ENCODE peak calls at places on chromosomes 1 and 21, in five cellular contexts. One of them, this sample, is unnamed.

GRCh38 chr1:150577557-150578277 is 1.7 kb downstream of the MCL1 start:
- DNase-seq in adrenal gland: no peak
- DNase-seq in colonic mucosa: no peak
- DNase-seq in H9: no peak
- DNase-seq in right atrium auricular region: no peak
- DNase-seq in this sample: no peak

GRCh38 chr1:28437924-28438699 is 67.7 kb upstream of the RCC1 start:
- DNase-seq in H9: peak; percentile 42
- DNase-seq in right atrium auricular region: peak; percentile 84
- DNase-seq in colonic mucosa: peak; percentile 83
- DNase-seq in adrenal gland: peak; percentile 96
- DNase-seq in this sample: peak; percentile 56

GRCh38 chr21:35467536-35467935 is 418.4 kb upstream of the RUNX1 start:
- DNase-seq in H9: no peak
- DNase-seq in colonic mucosa: no peak
- DNase-seq in right atrium auricular region: no peak
- DNase-seq in adrenal gland: no peak
- DNase-seq in this sample: no peak

GRCh38 chr1:151213560-151213959 is 15.2 kb downstream of the PIP5K1A start:
- DNase-seq in colonic mucosa: no peak
- DNase-seq in adrenal gland: no peak
- DNase-seq in H9: no peak
- DNase-seq in right atrium auricular region: no peak
- DNase-seq in this sample: no peak

GRCh38 chr1:74508449-74508848 is 4.0 kb downstream of the LRRC53 start:
- DNase-seq in colonic mucosa: no peak
- DNase-seq in adrenal gland: no peak
- DNase-seq in H9: peak; percentile 31
- DNase-seq in right atrium auricular region: no peak
- DNase-seq in this sample: no peak

GRCh38 chr1:207423560-207424292 is 30.4 kb upstream of the CR2 start:
- DNase-seq in colonic mucosa: no peak
- DNase-seq in adrenal gland: no peak
- DNase-seq in right atrium auricular region: no peak
- DNase-seq in H9: peak; percentile 69
- DNase-seq in this sample: no peak

GRCh38 chr1:33742663-33743062 is 121.2 kb upstream of the HMGB4 start:
- DNase-seq in H9: no peak
- DNase-seq in colonic mucosa: no peak
- DNase-seq in adrenal gland: no peak
- DNase-seq in right atrium auricular region: no peak
- DNase-seq in this sample: no peak

GRCh38 chr1:226309398-226310122 is 596 bp upstream of the LIN9 start:
- DNase-seq in H9: no peak
- DNase-seq in colonic mucosa: peak; percentile 35
- DNase-seq in right atrium auricular region: no peak
- DNase-seq in adrenal gland: peak; percentile 50
- DNase-seq in this sample: no peak

GRCh38 chr1:191589536-191589935 is 568.7 kb upstream of the RGS18 start:
- DNase-seq in adrenal gland: no peak
- DNase-seq in colonic mucosa: no peak
- DNase-seq in H9: no peak
- DNase-seq in right atrium auricular region: no peak
- DNase-seq in this sample: no peak

GRCh38 chr1:109112056-109112651 is 1.8 kb upstream of the ELAPOR1 start:
- DNase-seq in right atrium auricular region: no peak
- DNase-seq in H9: no peak
- DNase-seq in colonic mucosa: no peak
- DNase-seq in adrenal gland: no peak
- DNase-seq in this sample: no peak

GRCh38 chr21:25220954-25221353 is 386.3 kb downstream of the MRPL39 start:
- DNase-seq in adrenal gland: no peak
- DNase-seq in H9: no peak
- DNase-seq in colonic mucosa: no peak
- DNase-seq in right atrium auricular region: no peak
- DNase-seq in this sample: no peak

GRCh38 chr1:210848474-210848873 is 285.5 kb downstream of the KCNH1 start:
- DNase-seq in right atrium auricular region: no peak
- DNase-seq in adrenal gland: no peak
- DNase-seq in H9: no peak
- DNase-seq in colonic mucosa: no peak
- DNase-seq in this sample: no peak

GRCh38 chr1:83839566-83840173 is 159.3 kb downstream of the TTLL7 start:
- DNase-seq in colonic mucosa: no peak
- DNase-seq in adrenal gland: no peak
- DNase-seq in right atrium auricular region: no peak
- DNase-seq in H9: no peak
- DNase-seq in this sample: no peak

GRCh38 chr21:44875341-44875740 is 1.9 kb upstream of the PTTG1IP start:
- DNase-seq in right atrium auricular region: no peak
- DNase-seq in H9: no peak
- DNase-seq in colonic mucosa: no peak
- DNase-seq in adrenal gland: no peak
- DNase-seq in this sample: no peak

GRCh38 chr1:35570589-35571137 is 2.5 kb upstream of the TFAP2E start:
- DNase-seq in adrenal gland: peak; percentile 27
- DNase-seq in right atrium auricular region: no peak
- DNase-seq in colonic mucosa: no peak
- DNase-seq in H9: no peak
- DNase-seq in this sample: no peak

GRCh38 chr1:200372885-200373181 is 37.0 kb downstream of the ZNF281 start:
- DNase-seq in right atrium auricular region: no peak
- DNase-seq in H9: no peak
- DNase-seq in adrenal gland: no peak
- DNase-seq in colonic mucosa: no peak
- DNase-seq in this sample: no peak

GRCh38 chr1:11806307-11806936 is 431 bp downstream of the CLCN6 start:
- DNase-seq in right atrium auricular region: no peak
- DNase-seq in adrenal gland: peak; percentile 57
- DNase-seq in H9: no peak
- DNase-seq in colonic mucosa: peak; percentile 58
- DNase-seq in this sample: no peak

GRCh38 chr1:25731148-25731547 is 68.8 kb upstream of the SELENON start:
- DNase-seq in adrenal gland: no peak
- DNase-seq in colonic mucosa: no peak
- DNase-seq in H9: no peak
- DNase-seq in right atrium auricular region: no peak
- DNase-seq in this sample: no peak

GRCh38 chr21:33800753-33801423 is 114.7 kb downstream of the ATP5PO start:
- DNase-seq in adrenal gland: no peak
- DNase-seq in H9: no peak
- DNase-seq in right atrium auricular region: no peak
- DNase-seq in colonic mucosa: no peak
- DNase-seq in this sample: no peak

GRCh38 chr1:204844326-204844725 is 26.3 kb upstream of the NFASC start:
- DNase-seq in H9: no peak
- DNase-seq in adrenal gland: no peak
- DNase-seq in right atrium auricular region: no peak
- DNase-seq in colonic mucosa: no peak
- DNase-seq in this sample: no peak

GRCh38 chr1:204841316-204841715 is 29.3 kb upstream of the NFASC start:
- DNase-seq in adrenal gland: no peak
- DNase-seq in H9: no peak
- DNase-seq in right atrium auricular region: no peak
- DNase-seq in colonic mucosa: no peak
- DNase-seq in this sample: no peak

GRCh38 chr1:204842369-204842768 is 28.3 kb upstream of the NFASC start:
- DNase-seq in H9: no peak
- DNase-seq in right atrium auricular region: no peak
- DNase-seq in colonic mucosa: no peak
- DNase-seq in adrenal gland: no peak
- DNase-seq in this sample: no peak

GRCh38 chr1:204841798-204842197 is 28.9 kb upstream of the NFASC start:
- DNase-seq in right atrium auricular region: no peak
- DNase-seq in colonic mucosa: no peak
- DNase-seq in H9: no peak
- DNase-seq in adrenal gland: no peak
- DNase-seq in this sample: no peak

DNA sequence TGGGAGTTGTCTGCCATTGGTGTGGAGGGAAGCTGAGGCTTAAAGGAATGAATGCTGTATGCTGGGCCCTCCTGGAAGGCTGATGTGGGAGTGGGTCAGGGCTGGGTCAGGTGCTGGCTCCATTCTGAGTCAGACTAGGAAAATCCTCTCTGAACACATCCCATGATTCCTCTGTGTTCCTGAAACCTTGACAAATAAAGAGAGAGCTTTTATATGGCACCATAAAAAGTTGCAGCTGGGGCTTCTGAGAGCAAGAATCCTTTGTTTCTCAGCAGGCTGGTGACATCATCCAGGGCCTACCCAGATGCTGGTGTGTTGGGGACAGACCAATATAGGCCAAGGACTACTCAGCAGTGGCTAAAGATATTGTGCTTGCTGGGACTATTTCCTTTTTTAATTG is 27.8 kb upstream of the NFASC start:
- DNase-seq in H9: no peak
- DNase-seq in colonic mucosa: peak; percentile 74
- DNase-seq in adrenal gland: peak; percentile 66
- DNase-seq in right atrium auricular region: no peak
- DNase-seq in this sample: no peak
- H3K27ac ChIP-seq in H9: no peak overlapping the region
- H3K27ac ChIP-seq in colonic mucosa: peak overlapping the region; percentile 7
- H3K27ac ChIP-seq in adrenal gland: peak overlapping the region; percentile 65
- H3K27ac ChIP-seq in right atrium auricular region: no peak overlapping the region
- H3K27ac ChIP-seq in this sample: no peak overlapping the region

GRCh38 chr21:23020969-23021368 is 2022.8 kb downstream of the NCAM2 start:
- DNase-seq in H9: no peak
- DNase-seq in colonic mucosa: no peak
- DNase-seq in right atrium auricular region: no peak
- DNase-seq in adrenal gland: no peak
- DNase-seq in this sample: no peak

GRCh38 chr21:23021481-23021880 is 2023.3 kb downstream of the NCAM2 start:
- DNase-seq in H9: no peak
- DNase-seq in colonic mucosa: no peak
- DNase-seq in adrenal gland: no peak
- DNase-seq in right atrium auricular region: no peak
- DNase-seq in this sample: no peak

GRCh38 chr21:23014021-23014420 is 2015.8 kb downstream of the NCAM2 start:
- DNase-seq in right atrium auricular region: no peak
- DNase-seq in colonic mucosa: no peak
- DNase-seq in adrenal gland: no peak
- DNase-seq in H9: no peak
- DNase-seq in this sample: no peak

GRCh38 chr21:23016617-23017016 is 2018.4 kb downstream of the NCAM2 start:
- DNase-seq in colonic mucosa: no peak
- DNase-seq in H9: peak; percentile 45
- DNase-seq in right atrium auricular region: no peak
- DNase-seq in adrenal gland: no peak
- DNase-seq in this sample: no peak

GRCh38 chr21:23017989-23018388 is 2019.8 kb downstream of the NCAM2 start:
- DNase-seq in H9: no peak
- DNase-seq in colonic mucosa: no peak
- DNase-seq in right atrium auricular region: no peak
- DNase-seq in adrenal gland: no peak
- DNase-seq in this sample: no peak
- H3K9me3 ChIP-seq in H9: no peaks in the 10 kb centered on the region
- H3K9me3 ChIP-seq in colonic mucosa: no peaks in the 10 kb centered on the region
- H3K9me3 ChIP-seq in right atrium auricular region: no peaks in the 10 kb centered on the region
- H3K9me3 ChIP-seq in adrenal gland: no peaks in the 10 kb centered on the region
- H3K9me3 ChIP-seq in this sample: no peaks in the 10 kb centered on the region

DNA sequence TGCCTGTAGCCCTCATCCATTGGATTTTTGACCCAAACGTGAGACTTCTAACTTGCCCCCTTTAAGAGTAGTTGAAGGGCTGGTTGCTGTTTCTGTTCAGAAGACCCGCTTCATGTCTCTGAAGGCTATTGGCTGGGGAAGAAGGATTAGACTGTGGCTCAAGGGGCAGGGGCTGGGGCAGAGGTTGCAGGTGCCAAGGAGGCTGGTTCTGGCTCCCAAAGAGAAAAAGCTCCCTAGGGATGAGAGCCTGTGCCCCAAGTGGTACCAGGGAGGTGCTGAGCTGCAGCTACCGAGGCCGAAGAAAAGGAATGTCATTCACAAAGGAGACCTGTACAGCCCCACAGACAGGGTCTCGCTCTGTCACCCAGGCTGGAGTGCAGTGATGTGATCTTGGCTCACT is 5.8 kb downstream of the WNT3A start:
- DNase-seq in colonic mucosa: no peak
- DNase-seq in right atrium auricular region: peak; percentile 7
- DNase-seq in adrenal gland: peak; percentile 5
- DNase-seq in H9: no peak
- DNase-seq in this sample: no peak
- H3K27ac ChIP-seq in colonic mucosa: no peak overlapping the region
- H3K27ac ChIP-seq in right atrium auricular region: no peak overlapping the region
- H3K27ac ChIP-seq in adrenal gland: no peak overlapping the region
- H3K27ac ChIP-seq in H9: no peak overlapping the region
- H3K27ac ChIP-seq in this sample: no peak overlapping the region

DNA sequence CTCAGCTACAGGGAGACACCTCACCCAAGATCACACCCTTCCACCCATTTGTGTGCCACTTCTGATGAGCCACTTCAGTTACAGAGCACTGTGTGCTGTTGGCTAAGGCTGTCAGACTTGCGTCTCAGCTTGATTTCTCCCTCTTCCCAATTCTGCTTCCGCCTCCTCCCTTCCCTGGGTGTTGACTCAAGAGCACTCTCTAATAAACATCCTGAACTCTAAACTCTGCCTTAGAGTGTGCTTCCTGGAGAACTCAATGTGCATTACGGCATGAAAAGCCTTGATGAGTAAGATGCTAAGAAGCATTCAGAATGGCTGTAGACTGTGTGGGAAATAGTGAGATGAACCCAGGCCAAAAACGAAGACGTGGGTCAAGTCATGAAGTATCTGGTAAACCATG is 54.9 kb upstream of the S1PR1 start:
- DNase-seq in colonic mucosa: no peak
- DNase-seq in H9: no peak
- DNase-seq in right atrium auricular region: no peak
- DNase-seq in adrenal gland: no peak
- DNase-seq in this sample: peak; percentile 28
- H3K9me3 ChIP-seq in colonic mucosa: no peaks in the 10 kb centered on the region
- H3K9me3 ChIP-seq in H9: no peaks in the 10 kb centered on the region
- H3K9me3 ChIP-seq in right atrium auricular region: no peaks in the 10 kb centered on the region
- H3K9me3 ChIP-seq in adrenal gland: no peaks in the 10 kb centered on the region
- H3K9me3 ChIP-seq in this sample: no peaks in the 10 kb centered on the region